ENCODE peak calls at places on chromosomes 4 and X, in six cellular contexts. L is upper lobe of right lung, I is mammary epithelial cell, N is left lung, H is IMR-90, A is thyroid gland. Q is an unnamed sample. For H3K36me3 and H3K27me3, the result is how much of the 10 kb centered on the place peaks cover.

GRCh38 chrX:109997786-109998452 is 5.0 kb upstream of the TMEM164 start:
- DNase-seq in N (no peak), A (peak), L (no peak), H (no peak), I (peak), Q (no peak)

GRCh38 chrX:110569506-110569905 is 210.9 kb downstream of the RTL9 start:
- DNase-seq in I (peak), N (no peak), H (no peak), A (no peak), L (no peak), Q (peak)

GRCh38 chr4:6297266-6297815 is 27.7 kb downstream of the WFS1 start:
- DNase-seq in A (no peak), L (no peak), H (no peak), N (peak), I (no peak), Q (no peak)

GRCh38 chrX:68684291-68684918 is 36.9 kb downstream of the STARD8 start:
- DNase-seq in H (no peak), A (no peak), N (peak), L (peak), I (no peak), Q (no peak)

GRCh38 chr4:528835-529234 is 29.8 kb downstream of the PIGG start:
- DNase-seq in N (no peak), L (no peak), A (no peak), I (no peak), H (no peak), Q (no peak)

GRCh38 chrX:123138473-123138872 is 45.6 kb upstream of the GRIA3 start:
- DNase-seq in N (no peak), H (no peak), L (no peak), A (no peak), I (peak), Q (peak)

GRCh38 chrX:54045563-54046228 is 1.4 kb upstream of the PHF8 start:
- DNase-seq in A (peak), H (no peak), L (no peak), I (no peak), N (no peak), Q (no peak)

GRCh38 chr4:6019316-6020263 is 1.4 kb upstream of the C4orf50 start:
- DNase-seq in I (no peak), N (no peak), H (peak), L (no peak), A (peak), Q (no peak)

GRCh38 chr4:169902658-169903345 is 123.4 kb downstream of the MFAP3L start:
- DNase-seq in N (no peak), A (no peak), H (no peak), L (no peak), I (no peak), Q (no peak)

GRCh38 chrX:31353095-31353494 is 281.3 kb upstream of the FTHL17 start:
- DNase-seq in L (no peak), H (peak), N (no peak), A (no peak), I (peak), Q (peak)

GRCh38 chr4:153233761-153234371 is 29.6 kb downstream of the TRIM2 start:
- DNase-seq in A (peak), H (peak), I (peak), L (no peak), N (no peak), Q (peak)

GRCh38 chr4:171948038-171948437 is 134.8 kb downstream of the GALNTL6 start:
- DNase-seq in L (no peak), H (no peak), N (no peak), I (no peak), A (no peak), Q (no peak)

GRCh38 chr4:143294310-143294709 is 42.4 kb upstream of the GAB1 start:
- DNase-seq in I (no peak), A (peak), N (no peak), H (peak), L (peak), Q (no peak)

DNA sequence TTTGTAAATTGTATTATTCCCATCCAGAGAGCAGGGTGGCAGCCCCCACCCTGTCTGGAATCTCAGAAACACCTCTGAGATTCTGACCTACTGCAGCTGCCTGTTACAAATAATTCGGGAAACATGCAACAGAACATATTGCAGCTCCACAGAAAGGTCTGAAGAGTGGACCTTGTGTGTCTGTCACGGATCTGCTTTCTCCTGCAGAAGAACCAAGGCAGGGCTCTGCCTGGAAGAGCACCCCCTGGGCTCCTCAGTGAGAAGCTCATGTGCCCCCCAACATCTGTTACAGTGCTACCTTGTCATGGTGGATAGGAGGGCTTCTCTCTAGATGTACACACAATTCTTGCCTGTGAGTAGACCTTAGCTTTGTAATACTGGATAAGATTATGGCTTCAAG is 286.6 kb upstream of the GATB start:
- DNase-seq in I (no peak), A (no peak), N (no peak), H (no peak), L (no peak), Q (no peak)
- H3K36me3 ChIP-seq in I (under half), A (under half), N (under half), H (under half), L (under half), Q (under half)

GRCh38 chr4:165345663-165346417 is 18.4 kb downstream of the MSMO1 start:
- DNase-seq in N (no peak), A (no peak), I (no peak), L (no peak), H (no peak), Q (no peak)
- TF ChIP-seq CTCF in N (no peak), A (no peak), I (no peak), L (peak), H (peak), Q (peak)

GRCh38 chrX:966396-967070 is 245.9 kb downstream of the CRLF2 start:
- DNase-seq in N (peak), L (no peak), I (no peak), H (no peak), A (no peak), Q (no peak)

GRCh38 chrX:968391-968790 is 244.1 kb downstream of the CRLF2 start:
- DNase-seq in N (no peak), L (no peak), H (no peak), I (no peak), A (no peak), Q (no peak)

GRCh38 chrX:960821-961220 is 251.6 kb downstream of the CRLF2 start:
- DNase-seq in L (no peak), I (no peak), H (no peak), A (no peak), N (no peak), Q (no peak)

DNA sequence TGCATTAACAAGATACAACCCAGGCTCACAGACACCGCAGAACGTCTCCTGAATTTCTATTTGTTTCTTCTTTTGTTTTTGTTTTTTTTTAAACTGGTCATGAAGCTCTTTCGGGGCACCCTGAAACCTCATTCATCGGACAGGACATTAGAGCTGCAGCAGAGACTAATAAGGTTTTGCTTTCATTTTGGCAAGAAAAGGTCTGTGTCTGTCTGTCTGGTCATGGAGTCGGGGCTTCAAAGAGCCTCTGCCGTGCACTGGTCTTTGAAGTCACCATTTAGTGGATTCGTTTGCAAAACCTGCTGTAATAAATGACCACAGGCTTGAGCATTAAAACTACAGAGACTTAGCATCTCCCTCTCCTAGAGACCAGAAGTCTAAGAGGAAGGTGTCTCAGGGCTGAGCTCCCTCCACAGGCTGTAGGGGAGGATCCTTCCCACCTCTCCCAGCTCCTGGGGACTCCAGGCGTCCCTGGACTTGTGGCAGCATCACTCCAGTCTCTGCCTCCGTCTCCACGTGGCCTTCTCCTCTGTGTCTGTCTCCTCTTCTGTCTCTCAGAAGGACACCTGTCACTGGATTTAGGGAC is 247.5 kb downstream of the CRLF2 start:
- DNase-seq in L (no peak), I (no peak), H (no peak), A (no peak), N (no peak), Q (no peak)
- H3K27me3 ChIP-seq in L (under half), I (under half), H (under half), A (under half), N (under half), Q (under half)

DNA sequence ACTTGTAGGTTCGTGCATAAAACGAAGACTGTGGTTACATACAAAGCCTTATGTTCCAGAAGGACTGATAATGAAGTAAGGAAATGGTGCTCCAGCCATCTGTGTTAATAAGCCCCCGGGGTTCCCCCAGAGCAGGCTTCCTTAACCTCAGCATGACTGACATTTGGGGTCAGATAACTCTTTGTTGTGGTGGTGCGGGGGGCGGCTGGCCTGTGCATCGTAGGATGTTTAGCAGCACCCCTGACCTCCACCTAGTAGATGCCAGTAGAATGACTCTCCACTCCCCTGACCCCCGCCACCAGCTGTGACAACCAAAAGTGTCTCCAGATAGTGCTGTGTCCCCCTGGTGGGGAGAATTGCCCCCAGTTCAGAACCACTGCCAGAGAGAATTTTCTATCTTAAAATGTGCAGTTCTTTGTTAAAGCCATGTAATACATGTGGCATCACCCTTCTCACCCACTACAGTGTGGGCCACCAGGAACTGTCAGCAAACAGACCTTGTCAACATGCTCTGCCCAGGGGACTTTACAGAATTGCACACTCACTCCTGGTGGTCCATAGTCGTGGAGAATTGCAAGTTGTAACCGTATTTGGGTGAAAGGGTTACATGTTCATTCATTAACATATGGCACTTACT is 7.5 kb downstream of the SH3KBP1 start:
- DNase-seq in N (no peak), L (no peak), H (no peak), I (no peak), A (no peak), Q (no peak)
- H3K36me3 ChIP-seq in N (under half), L (under half), H (under half), I (under half), A (under half), Q (under half)

GRCh38 chrX:136473663-136474062 is 14.1 kb upstream of the BRS3 start:
- DNase-seq in A (no peak), H (no peak), N (no peak), L (no peak), I (no peak), Q (no peak)
- TF ChIP-seq CTCF in A (no peak), H (no peak), N (no peak), L (no peak), I (no peak), Q (no peak)

GRCh38 chr4:186725422-186726149 is 1.9 kb upstream of the FAT1 start:
- DNase-seq in H (peak), N (peak), I (peak), L (peak), A (peak), Q (no peak)
- H3K27me3 ChIP-seq in H (under half), N (half or more), I (under half), L (under half), A (under half), Q (under half)

GRCh38 chrX:3664921-3665320 is 48.5 kb downstream of the PRKX start:
- DNase-seq in L (no peak), A (no peak), H (no peak), N (no peak), I (no peak), Q (no peak)

GRCh38 chrX:3666975-3667374 is 46.5 kb downstream of the PRKX start:
- DNase-seq in H (no peak), N (no peak), I (no peak), L (no peak), A (no peak), Q (no peak)

GRCh38 chrX:3669841-3670240 is 43.6 kb downstream of the PRKX start:
- DNase-seq in A (no peak), N (no peak), L (no peak), H (no peak), I (no peak), Q (no peak)
- H3K36me3 ChIP-seq in A (under half), N (under half), L (under half), H (under half), I (under half), Q (under half)

GRCh38 chrX:17812763-17813162 is 48.3 kb downstream of the RAI2 start:
- DNase-seq in A (no peak), I (no peak), N (no peak), H (no peak), L (no peak), Q (no peak)
- TF ChIP-seq CTCF in A (peak), I (peak), N (no peak), H (peak), L (peak), Q (peak)

GRCh38 chrX:70432936-70433847 is 10.1 kb downstream of the GDPD2 start:
- DNase-seq in I (no peak), A (no peak), L (no peak), N (no peak), H (no peak), Q (no peak)

GRCh38 chrX:70427360-70427759 is 4.2 kb downstream of the GDPD2 start:
- DNase-seq in A (no peak), H (no peak), N (no peak), I (no peak), L (no peak), Q (no peak)

GRCh38 chrX:70426286-70427278 is 3.5 kb downstream of the GDPD2 start:
- DNase-seq in A (no peak), I (no peak), H (no peak), L (no peak), N (no peak), Q (no peak)

GRCh38 chrX:70433848-70434351 is 10.7 kb upstream of the DLG3 start:
- DNase-seq in L (peak), H (peak), I (peak), A (peak), N (peak), Q (no peak)

GRCh38 chrX:70429759-70430158 is 6.6 kb downstream of the GDPD2 start:
- DNase-seq in A (no peak), H (no peak), L (no peak), I (no peak), N (no peak), Q (no peak)
- H3K27me3 ChIP-seq in A (under half), H (under half), L (under half), I (under half), N (under half), Q (under half)

Q was measured in BJ.